ENCODE peak calls at places on chromosomes 5 and 9, in four cellular contexts. P is spleen, T is tibial nerve, J is sigmoid colon. Y is an unnamed sample.
A peak's percentile ranks its signal among the peaks of the same experiment; 100 is the strongest.

GRCh38 chr5:17248999-17249634 is 31.7 kb downstream of the BASP1 start:
- DNase-seq in P (no peak), T (no peak), J (no peak), Y (no peak)

GRCh38 chr5:139844472-139845145 is 49.0 kb downstream of the PSD2 start:
- DNase-seq in P (peak; percentile 90), T (peak; percentile 39), J (peak; percentile 86), Y (peak; percentile 59)

GRCh38 chr5:82314964-82315728 is 37.0 kb upstream of the RPS23 start:
- DNase-seq in P (no peak), T (no peak), J (no peak), Y (no peak)

GRCh38 chr9:113645972-113646241 is 182.4 kb downstream of the RGS3 start:
- DNase-seq in P (no peak), T (no peak), J (peak; percentile 40), Y (no peak)

GRCh38 chr9:85516976-85517637 is 224.6 kb downstream of the AGTPBP1 start:
- DNase-seq in P (no peak), T (no peak), J (no peak), Y (no peak)

GRCh38 chr5:145324101-145324500 is 511.0 kb downstream of the PRELID2 start:
- DNase-seq in P (no peak), T (no peak), J (no peak), Y (no peak)

GRCh38 chr5:176863041-176863764 is 35.9 kb downstream of the HK3 start:
- DNase-seq in P (no peak), T (no peak), J (no peak), Y (no peak)

GRCh38 chr5:83714780-83715179 is 5.9 kb downstream of the HAPLN1 start:
- DNase-seq in P (no peak), T (no peak), J (no peak), Y (no peak)

GRCh38 chr5:140075371-140075770 is 32.3 kb upstream of the NRG2 start:
- DNase-seq in P (no peak), T (no peak), J (no peak), Y (no peak)

GRCh38 chr5:84255318-84255717 is 129.4 kb downstream of the EDIL3 start:
- DNase-seq in P (no peak), T (no peak), J (no peak), Y (no peak)

GRCh38 chr5:59807806-59808205 is 85.7 kb downstream of the PDE4D start:
- DNase-seq in P (no peak), T (no peak), J (no peak), Y (no peak)

GRCh38 chr9:122383992-122384461 is 13.2 kb downstream of the PTGS1 start:
- DNase-seq in P (no peak), T (no peak), J (peak; percentile 46), Y (no peak)

GRCh38 chr5:143922718-143923117 is 110.8 kb downstream of the HMHB1 start:
- DNase-seq in P (no peak), T (no peak), J (no peak), Y (no peak)

GRCh38 chr5:89981871-89982773 is 427.4 kb downstream of the CETN3 start:
- DNase-seq in P (no peak), T (no peak), J (no peak), Y (no peak)

GRCh38 chr9:33623658-33624586 is 99.9 kb downstream of the ANKRD18B start:
- DNase-seq in P (peak; percentile 82), T (no peak), J (no peak), Y (peak; percentile 47)

GRCh38 chr5:87188411-87188810 is 79.3 kb upstream of the RASA1 start:
- DNase-seq in P (no peak), T (no peak), J (no peak), Y (no peak)

GRCh38 chr9:134518004-134518606 is 123.5 kb upstream of the COL5A1 start:
- DNase-seq in P (no peak), T (no peak), J (no peak), Y (no peak)

GRCh38 chr5:1937590-1937989 is 54.9 kb upstream of the IRX4 start:
- DNase-seq in P (no peak), T (no peak), J (no peak), Y (no peak)

GRCh38 chr9:98231770-98232478 is 23.5 kb downstream of the TBC1D2 start:
- DNase-seq in P (no peak), T (no peak), J (peak; percentile 19), Y (no peak)

GRCh38 chr5:62256161-62257017 is 49.6 kb upstream of the KIF2A start:
- DNase-seq in P (no peak), T (no peak), J (no peak), Y (no peak)

GRCh38 chr5:127206320-127207113 is 84.1 kb upstream of the MEGF10 start:
- DNase-seq in P (no peak), T (no peak), J (no peak), Y (no peak)

GRCh38 chr9:96061293-96061987 is 185.9 kb downstream of the ERCC6L2 start:
- DNase-seq in P (no peak), T (no peak), J (no peak), Y (no peak)

GRCh38 chr9:90188656-90189055 is 454.0 kb downstream of the DIRAS2 start:
- DNase-seq in P (no peak), T (no peak), J (no peak), Y (no peak)

GRCh38 chr9:116572095-116572748 is 114.9 kb upstream of the TRIM32 start:
- DNase-seq in P (no peak), T (peak; percentile 66), J (peak; percentile 94), Y (peak; percentile 97)

GRCh38 chr5:153445875-153446567 is 44.4 kb upstream of the GRIA1 start:
- DNase-seq in P (no peak), T (peak; percentile 40), J (no peak), Y (no peak)

GRCh38 chr5:40787986-40788385 is 10.2 kb downstream of the PRKAA1 start:
- DNase-seq in P (no peak), T (no peak), J (no peak), Y (no peak)

GRCh38 chr5:161847896-161848510 is at the start of gene GABRA1:
- DNase-seq in P (no peak), T (no peak), J (no peak), Y (no peak)

GRCh38 chr5:134101686-134102439 is 12.6 kb upstream of the TCF7 start:
- DNase-seq in P (peak; percentile 94), T (no peak), J (peak; percentile 77), Y (peak; percentile 44)

GRCh38 chr5:125409496-125410351 is 663.3 kb upstream of the ZNF608 start:
- DNase-seq in P (no peak), T (no peak), J (no peak), Y (no peak)

GRCh38 chr9:127801955-127802575 is 617 bp upstream of the FPGS start:
- DNase-seq in P (no peak), T (no peak), J (no peak), Y (peak; percentile 53)

GRCh38 chr5:112210430-112211005 is 208.6 kb downstream of the EPB41L4A start:
- DNase-seq in P (no peak), T (no peak), J (no peak), Y (no peak)

GRCh38 chr9:76401580-76402354 is 7.5 kb upstream of the RFK start:
- DNase-seq in P (no peak), T (no peak), J (no peak), Y (no peak)

GRCh38 chr5:154732212-154732611 is 23.0 kb upstream of the LARP1 start:
- DNase-seq in P (no peak), T (no peak), J (no peak), Y (no peak)

GRCh38 chr9:86947146-86948081 is at the start of gene GAS1:
- DNase-seq in P (peak; percentile 92), T (peak; percentile 69), J (peak; percentile 97), Y (peak; percentile 89)
- TF ChIP-seq POLR2A in P (peak; percentile 32), T (peak; percentile 28), J (peak; percentile 54), Y (peak; percentile 57)

GRCh38 chr5:14696057-14696456 is 31.5 kb downstream of the OTULIN start:
- DNase-seq in P (no peak), T (no peak), J (no peak), Y (no peak)
- TF ChIP-seq POLR2A in P (no peak), T (no peak), J (no peak), Y (no peak)

GRCh38 chr9:125466356-125466855 is 204.8 kb downstream of the GAPVD1 start:
- DNase-seq in P (no peak), T (no peak), J (no peak), Y (no peak)

GRCh38 chr9:125470767-125471580 is 209.3 kb downstream of the GAPVD1 start:
- DNase-seq in P (no peak), T (no peak), J (no peak), Y (no peak)

GRCh38 chr9:125463926-125464325 is 202.3 kb downstream of the GAPVD1 start:
- DNase-seq in P (no peak), T (no peak), J (no peak), Y (no peak)

GRCh38 chr9:125468646-125469045 is 207.0 kb downstream of the GAPVD1 start:
- DNase-seq in P (no peak), T (no peak), J (no peak), Y (no peak)

DNA sequence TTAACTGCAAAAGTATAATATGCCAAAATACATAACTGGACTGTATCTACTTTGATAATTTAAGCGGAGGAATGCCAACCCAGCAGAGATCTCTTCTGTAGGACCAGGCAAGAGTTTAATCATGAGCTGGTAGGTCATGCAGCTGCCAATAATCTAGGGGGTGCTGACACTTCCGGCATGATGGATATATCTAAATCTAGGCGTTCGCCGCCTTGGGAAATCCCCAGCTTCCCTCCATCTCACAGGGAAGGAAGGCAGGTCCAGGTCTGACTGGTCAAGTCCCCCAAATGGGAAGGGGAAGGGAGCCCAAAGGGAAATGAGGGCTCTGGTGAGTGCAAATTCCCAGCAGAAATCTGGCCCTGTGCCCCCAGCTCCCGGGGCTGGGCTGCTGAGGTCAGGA is 205.7 kb downstream of the GAPVD1 start:
- DNase-seq in P (no peak), T (no peak), J (no peak), Y (no peak)
- TF ChIP-seq POLR2A in P (no peak), T (no peak), J (no peak), Y (no peak)

GRCh38 chr9:107481035-107481434 is 8.5 kb downstream of the KLF4 start:
- DNase-seq in P (no peak), T (no peak), J (no peak), Y (no peak)
- TF ChIP-seq POLR2A in P (no peak), T (no peak), J (no peak), Y (no peak)

DNA sequence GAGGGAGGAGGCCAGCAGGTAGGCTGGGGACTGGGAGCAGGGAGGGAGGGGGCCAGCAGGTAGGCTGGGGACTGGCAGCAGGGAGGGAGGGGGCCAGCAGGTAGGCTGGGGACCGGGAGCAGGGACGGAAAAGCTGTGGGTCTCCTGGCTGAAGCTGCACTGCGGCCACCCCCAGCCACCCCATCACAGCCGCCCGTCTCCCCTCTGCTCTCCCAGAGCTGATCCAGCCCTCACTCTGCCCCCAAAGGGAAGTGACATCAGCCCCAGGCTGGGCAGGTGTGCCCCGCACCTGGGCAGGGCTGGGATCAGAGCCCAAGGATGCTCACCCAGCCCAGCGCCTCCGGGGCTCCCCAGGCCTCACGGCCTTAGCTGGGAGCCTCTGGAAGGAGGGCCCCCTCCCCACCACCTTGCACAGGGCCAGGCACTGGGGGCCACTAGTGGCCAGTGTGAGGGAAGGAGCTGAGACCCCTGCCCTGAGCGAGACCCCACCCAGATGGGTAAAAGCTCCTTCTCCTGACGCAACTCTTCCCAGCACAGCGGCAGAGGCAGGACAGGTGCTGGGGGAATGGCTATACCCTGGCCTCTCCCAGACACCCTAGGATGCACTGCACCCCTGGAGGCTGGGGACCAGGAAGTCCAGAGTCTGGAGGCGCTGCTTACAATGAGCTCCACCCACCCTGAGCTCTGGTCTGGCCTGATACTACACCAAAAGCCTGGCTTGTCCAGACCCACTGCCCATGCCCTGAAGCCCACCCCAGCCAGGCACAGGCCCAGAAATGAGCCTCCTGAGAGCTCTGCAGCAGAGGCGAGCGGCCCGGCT is 11.6 kb downstream of the AGPAT2 start:
- DNase-seq in P (no peak), T (no peak), J (no peak), Y (no peak)
- TF ChIP-seq POLR2A in P (no peak), T (no peak), J (no peak), Y (no peak)